ENCODE peak calls at places on chromosomes 6 and 20, in four cellular contexts. A, D, R and N are unnamed samples. For H3K27me3 and H3K36me3, the result is how much of the 10 kb centered on the place peaks cover.

GRCh38 chr6:149311293-149311692 is 6.2 kb upstream of the TAB2 start:
- DNase-seq in A (no peak), D (no peak), R (no peak), N (no peak)

GRCh38 chr6:89035252-89036106 is 45.1 kb upstream of the PNRC1 start:
- DNase-seq in A (peak), D (peak), R (peak), N (peak)

GRCh38 chr20:60882776-60883303 is 369.2 kb upstream of the CDH4 start:
- DNase-seq in A (peak), D (no peak), R (no peak), N (no peak)

GRCh38 chr20:2749343-2749950 is 51.0 kb downstream of the CPXM1 start:
- DNase-seq in A (peak), D (no peak), R (peak), N (no peak)

GRCh38 chr6:28537065-28537464 is 11.4 kb downstream of the GPX5 start:
- DNase-seq in A (no peak), D (peak), R (no peak), N (no peak)

GRCh38 chr6:140345935-140346334 is 971.5 kb upstream of the CITED2 start:
- DNase-seq in A (no peak), D (no peak), R (no peak), N (no peak)

GRCh38 chr20:15799871-15800270 is 773.4 kb downstream of the KIF16B start:
- DNase-seq in A (no peak), D (peak), R (no peak), N (no peak)

GRCh38 chr6:3981917-3982316 is 97.0 kb downstream of the FAM217A start:
- DNase-seq in A (no peak), D (no peak), R (no peak), N (no peak)

GRCh38 chr6:22145823-22146379 is 150.9 kb downstream of the PRL start:
- DNase-seq in A (no peak), D (peak), R (no peak), N (no peak)

GRCh38 chr6:31546962-31547726 is at the start of gene NFKBIL1:
- DNase-seq in A (peak), D (peak), R (peak), N (peak)

GRCh38 chr6:12288211-12288618 is 1.9 kb upstream of the EDN1 start:
- DNase-seq in A (no peak), D (no peak), R (no peak), N (no peak)
- H3K4me3 ChIP-seq in A (no peak), D (no peak), R (no peak), N (no peak)

DNA sequence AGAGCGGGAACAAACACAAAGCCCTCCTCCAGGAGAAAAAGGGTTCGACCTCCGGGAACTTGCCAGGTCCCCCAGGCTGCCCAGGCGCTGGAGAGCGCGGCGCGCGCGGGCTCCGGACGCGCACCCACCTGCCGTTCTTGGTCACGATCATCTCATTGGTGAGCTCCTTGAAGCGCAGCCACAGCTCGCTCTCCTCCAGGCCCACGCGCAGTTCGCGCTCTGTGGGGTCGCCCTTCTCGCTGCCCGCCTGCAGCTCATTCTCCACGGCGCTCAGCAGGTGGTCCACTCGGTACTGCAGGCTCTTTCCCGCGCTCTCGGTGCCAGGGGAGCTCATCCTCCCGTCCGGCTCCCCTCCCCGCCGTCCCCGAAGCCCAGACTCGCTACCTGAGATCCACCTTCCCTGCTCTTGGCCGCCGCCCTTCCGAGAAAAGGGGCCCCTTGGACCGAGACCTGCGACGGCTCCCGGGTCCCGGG is 356 bp downstream of the TBXT start:
- DNase-seq in A (no peak), D (no peak), R (no peak), N (no peak)
- H3K27me3 ChIP-seq in A (under half), D (half or more), R (under half), N (under half)

GRCh38 chr20:62944184-62944583 is 6.2 kb downstream of the GID8 start:
- DNase-seq in A (peak), D (no peak), R (no peak), N (no peak)
- H3K36me3 ChIP-seq in A (under half), D (half or more), R (under half), N (half or more)

DNA sequence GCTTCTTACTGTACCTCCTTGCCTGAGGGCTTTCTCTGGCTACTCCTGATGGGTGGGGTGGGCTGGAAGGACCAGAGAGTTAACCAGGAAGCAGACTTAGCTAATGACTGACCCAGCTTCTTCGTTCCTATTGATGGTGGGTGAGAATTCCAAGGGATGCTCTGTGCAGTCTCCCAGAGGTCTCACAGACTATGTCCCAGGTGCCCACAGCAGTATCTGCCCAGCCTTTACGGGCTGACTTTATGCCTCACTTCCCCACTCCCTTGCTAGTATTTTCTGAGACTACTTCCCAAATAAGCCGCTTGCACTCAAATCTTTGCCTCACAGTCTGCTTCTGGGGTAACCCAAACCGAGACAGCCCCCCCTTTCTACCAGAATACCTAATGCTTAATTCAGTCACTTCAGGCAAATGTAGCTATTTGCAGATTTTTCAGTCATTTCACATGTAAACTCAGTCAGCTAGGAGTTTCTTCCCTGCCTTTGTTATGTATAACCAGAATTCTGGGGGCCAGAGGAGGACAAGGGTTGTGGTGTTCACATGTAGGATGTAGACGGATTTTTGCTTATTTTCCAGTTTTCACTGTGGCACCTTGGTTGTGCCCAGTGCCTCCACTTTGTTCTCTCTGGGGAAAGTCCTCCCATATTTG is 51.3 kb downstream of the PROKR2 start:
- DNase-seq in A (no peak), D (no peak), R (no peak), N (no peak)
- H3K4me3 ChIP-seq in A (no peak), D (no peak), R (no peak), N (no peak)

GRCh38 chr20:52564594-52564993 is 373.0 kb upstream of the ZFP64 start:
- DNase-seq in A (no peak), D (no peak), R (no peak), N (no peak)

GRCh38 chr20:52569201-52569600 is 377.6 kb upstream of the ZFP64 start:
- DNase-seq in A (no peak), D (no peak), R (no peak), N (no peak)

GRCh38 chr20:52565614-52566013 is 374.0 kb upstream of the ZFP64 start:
- DNase-seq in A (no peak), D (no peak), R (no peak), N (no peak)
- H3K27me3 ChIP-seq in A (under half), D (under half), R (under half), N (under half)

DNA sequence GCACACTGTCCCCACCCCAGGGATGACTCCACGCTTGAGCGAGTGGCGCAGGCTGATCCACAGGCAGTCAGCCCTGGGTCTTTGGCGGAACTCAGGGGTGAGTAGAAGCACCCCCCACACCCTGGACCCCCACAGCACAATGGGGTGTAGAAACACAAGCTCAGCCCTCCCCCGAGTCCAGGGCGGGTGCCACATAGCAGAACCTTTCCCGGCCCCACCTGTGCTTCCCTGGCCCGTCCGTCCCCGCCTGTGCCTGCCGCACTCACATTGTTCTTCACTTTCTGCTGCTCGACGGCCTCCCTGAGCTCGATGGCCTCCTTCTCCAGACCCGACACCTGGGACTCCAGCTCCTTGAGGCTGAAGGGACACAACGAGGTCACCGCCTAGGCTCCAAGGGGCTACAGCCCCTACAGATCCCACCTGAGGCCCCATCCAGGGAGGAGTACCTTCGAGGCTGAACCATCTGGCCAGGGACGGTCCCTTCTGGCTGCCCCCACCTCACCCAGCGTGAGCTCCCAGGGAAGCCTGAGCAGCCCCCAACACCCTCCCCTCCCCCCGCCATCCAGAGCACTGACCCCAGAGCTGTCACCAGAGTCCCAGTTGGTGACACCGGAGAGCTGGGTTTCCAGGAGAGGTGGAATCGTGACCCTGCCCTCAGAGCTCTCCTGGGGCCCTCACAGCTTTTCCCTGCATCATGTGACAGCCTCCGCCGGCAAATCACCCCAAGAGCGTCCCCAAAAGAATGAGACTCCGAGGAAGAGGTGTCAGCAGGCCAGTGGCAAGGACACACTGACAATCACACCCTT is 55.6 kb downstream of the DSTN start:
- DNase-seq in A (no peak), D (no peak), R (no peak), N (no peak)
- H3K36me3 ChIP-seq in A (under half), D (half or more), R (under half), N (under half)

GRCh38 chr6:161536141-161536735 is 262.4 kb upstream of the AGPAT4 start:
- DNase-seq in A (no peak), D (no peak), R (no peak), N (no peak)
- H3K4me3 ChIP-seq in A (no peak), D (no peak), R (no peak), N (no peak)

GRCh38 chr20:21518292-21518991 is 4.6 kb upstream of the NKX2-2 start:
- DNase-seq in A (no peak), D (no peak), R (no peak), N (no peak)
- H3K27me3 ChIP-seq in A (under half), D (half or more), R (half or more), N (under half)